ENCODE peak calls at places on chromosome 21, in eight cellular contexts. Y is brain microvascular endothelial cell, U is HFF-Myc, Q is GM04504, G is NCI-H524, N is smooth muscle cell of the brain vasculature, P is AG20443, M is AG09309. X is an unnamed sample.

GRCh38 chr21:36184561-36184960 is 27.9 kb downstream of the DOP1B start:
- DNase-seq in Y (no peak), U (no peak), Q (no peak), G (no peak), N (no peak), P (no peak), M (no peak), X (no peak)

GRCh38 chr21:38386967-38387366 is 111.3 kb downstream of the ERG start:
- DNase-seq in Y (peak; percentile 60), U (no peak), Q (no peak), G (no peak), N (no peak), P (peak; percentile 50), M (no peak), X (no peak)

GRCh38 chr21:38669186-38669585 is 136.5 kb upstream of the ETS2 start:
- DNase-seq in Y (peak; percentile 8), U (no peak), Q (no peak), G (peak; percentile 21), N (no peak), P (peak; percentile 29), M (no peak), X (no peak)

GRCh38 chr21:14722841-14723483 is 176.8 kb upstream of the SAMSN1 start:
- DNase-seq in Y (no peak), U (no peak), Q (no peak), G (no peak), N (no peak), P (no peak), M (no peak), X (no peak)

GRCh38 chr21:43362306-43362927 is 64.5 kb downstream of the SIK1 start:
- DNase-seq in Y (peak; percentile 76), U (peak; percentile 37), Q (no peak), G (peak; percentile 87), N (no peak), P (peak; percentile 86), M (no peak), X (no peak)

GRCh38 chr21:27807596-27807995 is 840.7 kb upstream of the ADAMTS5 start:
- DNase-seq in Y (no peak), U (no peak), Q (no peak), G (no peak), N (no peak), P (no peak), M (peak; percentile 43), X (no peak)

GRCh38 chr21:41947596-41948403 is 6.0 kb downstream of the C2CD2 start:
- DNase-seq in Y (no peak), U (no peak), Q (peak; percentile 38), G (no peak), N (no peak), P (peak; percentile 69), M (no peak), X (no peak)

GRCh38 chr21:28856588-28857250 is 136.0 kb downstream of the LTN1 start:
- DNase-seq in Y (no peak), U (no peak), Q (no peak), G (no peak), N (no peak), P (no peak), M (no peak), X (no peak)

GRCh38 chr21:44445413-44445812 is 9.9 kb upstream of the LRRC3 start:
- DNase-seq in Y (no peak), U (no peak), Q (no peak), G (no peak), N (no peak), P (no peak), M (no peak), X (no peak)

GRCh38 chr21:46314441-46315020 is 9.1 kb downstream of the C21orf58 start:
- DNase-seq in Y (no peak), U (no peak), Q (no peak), G (no peak), N (no peak), P (no peak), M (no peak), X (no peak)

GRCh38 chr21:32520885-32521735 is 64.2 kb downstream of the TCP10L start:
- DNase-seq in Y (peak; percentile 92), U (peak; percentile 60), Q (peak; percentile 91), G (no peak), N (no peak), P (peak; percentile 88), M (peak; percentile 97), X (no peak)

GRCh38 chr21:25396135-25396711 is 211.1 kb downstream of the MRPL39 start:
- DNase-seq in Y (no peak), U (no peak), Q (no peak), G (no peak), N (no peak), P (no peak), M (no peak), X (no peak)

X was measured in NCI-H187.